ENCODE peak calls at places on chromosomes 13 and 19, in seven cellular contexts. Q is Calu3, N is AG04450, K is type B pancreatic cell, B is fibroblast of lung, E is B cell, W is AG09309. Y is an unnamed sample.

GRCh38 chr19:45103625-45104319 is 10.8 kb downstream of the PPP1R37 start:
- DNase-seq in Q (no peak), N (no peak), K (no peak), B (no peak), E (no peak), W (no peak), Y (no peak)

GRCh38 chr19:1429750-1430149 is 8.4 kb upstream of the RPS15 start:
- DNase-seq in Q (no peak), N (no peak), K (no peak), B (no peak), E (no peak), W (no peak), Y (no peak)

GRCh38 chr13:101706651-101707050 is 254.2 kb downstream of the ITGBL1 start:
- DNase-seq in Q (no peak), N (peak), K (no peak), B (peak), E (no peak), W (peak), Y (no peak)

GRCh38 chr19:14495678-14496028 is 274 bp downstream of the GIPC1 start:
- DNase-seq in Q (no peak), N (no peak), K (no peak), B (no peak), E (no peak), W (no peak), Y (no peak)

GRCh38 chr13:100694722-100695644 is 20.4 kb upstream of the TMTC4 start:
- DNase-seq in Q (peak), N (no peak), K (no peak), B (peak), E (no peak), W (no peak), Y (no peak)

GRCh38 chr13:24680258-24680920 is at the start of gene ATP12A:
- DNase-seq in Q (peak), N (no peak), K (no peak), B (no peak), E (peak), W (no peak), Y (peak)

GRCh38 chr19:40232479-40232878 is 6.0 kb upstream of the CCNP start:
- DNase-seq in Q (no peak), N (no peak), K (no peak), B (no peak), E (no peak), W (no peak), Y (no peak)

GRCh38 chr13:76014618-76015315 is 378.6 kb downstream of the LMO7 start:
- DNase-seq in Q (peak), N (no peak), K (no peak), B (peak), E (no peak), W (no peak), Y (no peak)

GRCh38 chr19:39843919-39844793 is 2.0 kb downstream of the FBL start:
- DNase-seq in Q (peak), N (peak), K (no peak), B (peak), E (peak), W (no peak), Y (no peak)

GRCh38 chr19:45767881-45768643 is 990 bp downstream of the SIX5 start:
- DNase-seq in Q (peak), N (no peak), K (peak), B (peak), E (peak), W (no peak), Y (peak)

GRCh38 chr19:2648528-2648937 is 54.0 kb downstream of the GNG7 start:
- DNase-seq in Q (peak), N (peak), K (no peak), B (peak), E (peak), W (peak), Y (peak)

GRCh38 chr13:20160346-20161274 is at the start of gene GJA3:
- DNase-seq in Q (peak), N (no peak), K (no peak), B (peak), E (peak), W (no peak), Y (peak)

GRCh38 chr13:19810996-19811881 is 28.5 kb upstream of the PSPC1 start:
- DNase-seq in Q (no peak), N (no peak), K (no peak), B (peak), E (no peak), W (no peak), Y (no peak)

GRCh38 chr19:798415-799075 is 1.3 kb downstream of the PTBP1 start:
- DNase-seq in Q (no peak), N (no peak), K (no peak), B (no peak), E (peak), W (no peak), Y (no peak)

GRCh38 chr13:61664821-61665705 is 249.4 kb upstream of the PCDH20 start:
- DNase-seq in Q (no peak), N (no peak), K (no peak), B (no peak), E (no peak), W (no peak), Y (no peak)

GRCh38 chr19:53521373-53522202 is 16.4 kb upstream of the ZNF331 start:
- DNase-seq in Q (no peak), N (no peak), K (no peak), B (no peak), E (no peak), W (no peak), Y (no peak)

GRCh38 chr13:50613356-50613831 is 230.1 kb downstream of the DLEU7 start:
- DNase-seq in Q (no peak), N (no peak), K (no peak), B (peak), E (no peak), W (no peak), Y (no peak)

GRCh38 chr13:36158606-36159005 is 27.4 kb upstream of the DCLK1 start:
- DNase-seq in Q (no peak), N (no peak), K (no peak), B (no peak), E (no peak), W (no peak), Y (no peak)

GRCh38 chr13:114324334-114324733 is 10.0 kb downstream of the CHAMP1 start:
- DNase-seq in Q (no peak), N (no peak), K (no peak), B (no peak), E (no peak), W (no peak), Y (no peak)

GRCh38 chr13:112134150-112135075 is 67.5 kb downstream of the SOX1 start:
- DNase-seq in Q (no peak), N (no peak), K (peak), B (no peak), E (no peak), W (no peak), Y (no peak)

GRCh38 chr13:102597029-102598015 is 536 bp downstream of the TPP2 start:
- DNase-seq in Q (no peak), N (no peak), K (no peak), B (peak), E (peak), W (no peak), Y (peak)

GRCh38 chr19:4297901-4298771 is 4.1 kb downstream of the TMIGD2 start:
- DNase-seq in Q (no peak), N (no peak), K (no peak), B (no peak), E (no peak), W (no peak), Y (no peak)
- TF ChIP-seq CTCF in Q (no peak), N (no peak), K (no peak), B (no peak), E (no peak), W (no peak), Y (no peak)

GRCh38 chr19:35458192-35458591 is 10.1 kb downstream of the FFAR2 start:
- DNase-seq in Q (no peak), N (no peak), K (no peak), B (no peak), E (no peak), W (no peak), Y (no peak)
- TF ChIP-seq CTCF in Q (no peak), N (no peak), K (no peak), B (no peak), E (no peak), W (no peak), Y (no peak)

GRCh38 chr13:79593121-79593520 is 112.2 kb downstream of the NDFIP2 start:
- DNase-seq in Q (no peak), N (no peak), K (no peak), B (no peak), E (no peak), W (no peak), Y (no peak)
- TF ChIP-seq CTCF in Q (no peak), N (no peak), K (no peak), B (no peak), E (no peak), W (no peak), Y (no peak)

DNA sequence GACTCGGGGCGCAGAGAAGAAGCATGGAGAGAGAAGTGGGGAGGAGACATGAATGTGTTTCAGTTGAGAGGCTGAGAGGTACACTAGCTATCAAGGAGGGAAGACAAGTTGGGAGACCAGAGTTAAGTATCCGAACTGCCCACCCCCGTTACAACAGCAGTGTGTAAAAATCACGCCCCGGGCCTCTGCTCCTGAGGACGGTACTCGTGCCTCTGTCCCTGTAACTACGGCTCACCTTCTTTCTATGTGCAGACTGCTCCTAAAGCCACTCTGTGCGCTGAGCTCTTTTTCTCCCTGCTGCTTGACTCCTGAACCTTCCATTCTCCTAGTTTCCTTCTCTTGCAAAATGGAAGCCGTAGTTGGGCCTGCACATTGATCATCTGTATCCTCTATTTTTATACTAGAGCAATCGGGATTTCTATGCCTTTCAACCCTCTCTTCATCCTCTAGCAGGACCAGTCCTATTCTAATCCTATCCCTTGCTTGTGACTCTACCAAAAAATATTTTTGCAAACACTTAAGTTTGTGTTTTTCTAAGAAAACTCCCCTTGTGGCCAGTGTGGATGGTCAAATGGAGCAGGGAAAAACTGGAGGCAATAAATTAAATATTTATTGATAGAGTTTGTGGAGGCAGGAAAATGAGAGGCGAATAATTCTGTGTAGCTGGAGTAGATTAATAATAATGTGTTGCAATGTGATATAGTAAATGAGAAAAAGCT is 569 bp downstream of the POLR1D start:
- DNase-seq in Q (no peak), N (no peak), K (no peak), B (peak), E (no peak), W (no peak), Y (no peak)
- TF ChIP-seq CTCF in Q (no peak), N (peak), K (peak), B (peak), E (no peak), W (peak), Y (no peak)

GRCh38 chr19:18013621-18014111 is 5.7 kb downstream of the ARRDC2 start:
- DNase-seq in Q (no peak), N (no peak), K (no peak), B (no peak), E (no peak), W (no peak), Y (no peak)
- TF ChIP-seq CTCF in Q (no peak), N (no peak), K (no peak), B (no peak), E (no peak), W (no peak), Y (no peak)

GRCh38 chr13:97753942-97754670 is 199.4 kb upstream of the IPO5 start:
- DNase-seq in Q (no peak), N (no peak), K (no peak), B (no peak), E (no peak), W (no peak), Y (no peak)
- TF ChIP-seq CTCF in Q (no peak), N (peak), K (peak), B (no peak), E (no peak), W (no peak), Y (no peak)

DNA sequence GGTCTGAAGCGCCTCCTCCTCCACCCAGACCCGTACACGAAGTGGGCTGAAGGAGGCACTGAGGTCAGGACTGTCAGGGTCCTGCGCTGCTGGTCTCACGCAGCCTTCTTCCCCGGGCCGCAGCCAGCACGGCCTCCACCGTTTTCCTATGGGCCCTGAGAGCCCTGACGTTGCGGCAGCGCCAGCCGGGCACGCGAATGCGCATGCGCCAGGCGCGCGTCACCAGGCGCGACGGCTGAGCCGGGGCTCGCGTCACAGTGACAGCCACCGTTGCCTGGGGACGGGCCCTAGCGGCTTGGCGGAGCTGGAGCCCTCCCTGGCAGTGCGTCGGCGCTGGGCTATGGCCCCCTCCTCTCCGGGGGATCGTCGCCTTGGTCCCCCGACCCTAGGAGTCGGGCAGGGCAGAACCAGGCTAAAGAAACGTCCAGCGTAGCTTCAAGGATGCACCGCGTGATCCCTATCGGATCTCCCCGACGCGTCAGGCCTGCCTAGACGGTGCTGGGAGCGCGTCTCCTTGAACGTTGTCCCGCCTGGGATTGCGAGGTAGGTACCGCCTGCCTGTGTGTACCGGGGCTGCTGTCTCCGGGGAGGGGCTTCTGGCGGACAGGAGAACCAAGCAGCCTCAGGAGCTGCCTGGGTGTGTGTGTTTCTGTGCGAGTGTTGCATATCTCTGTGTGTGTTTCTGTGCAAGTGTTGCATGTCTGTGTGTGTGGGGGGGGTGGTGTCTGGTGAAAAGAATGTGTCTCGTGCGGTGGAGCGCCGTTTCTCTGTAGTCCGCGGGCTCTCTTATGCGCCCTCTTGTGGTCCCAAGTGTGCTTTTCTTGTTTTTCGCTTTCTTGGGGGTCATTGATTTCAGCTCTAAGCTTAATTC is 43.2 kb downstream of the ZNF571 start:
- DNase-seq in Q (no peak), N (peak), K (no peak), B (peak), E (peak), W (no peak), Y (peak)
- TF ChIP-seq CTCF in Q (no peak), N (peak), K (no peak), B (peak), E (peak), W (peak), Y (peak)

DNA sequence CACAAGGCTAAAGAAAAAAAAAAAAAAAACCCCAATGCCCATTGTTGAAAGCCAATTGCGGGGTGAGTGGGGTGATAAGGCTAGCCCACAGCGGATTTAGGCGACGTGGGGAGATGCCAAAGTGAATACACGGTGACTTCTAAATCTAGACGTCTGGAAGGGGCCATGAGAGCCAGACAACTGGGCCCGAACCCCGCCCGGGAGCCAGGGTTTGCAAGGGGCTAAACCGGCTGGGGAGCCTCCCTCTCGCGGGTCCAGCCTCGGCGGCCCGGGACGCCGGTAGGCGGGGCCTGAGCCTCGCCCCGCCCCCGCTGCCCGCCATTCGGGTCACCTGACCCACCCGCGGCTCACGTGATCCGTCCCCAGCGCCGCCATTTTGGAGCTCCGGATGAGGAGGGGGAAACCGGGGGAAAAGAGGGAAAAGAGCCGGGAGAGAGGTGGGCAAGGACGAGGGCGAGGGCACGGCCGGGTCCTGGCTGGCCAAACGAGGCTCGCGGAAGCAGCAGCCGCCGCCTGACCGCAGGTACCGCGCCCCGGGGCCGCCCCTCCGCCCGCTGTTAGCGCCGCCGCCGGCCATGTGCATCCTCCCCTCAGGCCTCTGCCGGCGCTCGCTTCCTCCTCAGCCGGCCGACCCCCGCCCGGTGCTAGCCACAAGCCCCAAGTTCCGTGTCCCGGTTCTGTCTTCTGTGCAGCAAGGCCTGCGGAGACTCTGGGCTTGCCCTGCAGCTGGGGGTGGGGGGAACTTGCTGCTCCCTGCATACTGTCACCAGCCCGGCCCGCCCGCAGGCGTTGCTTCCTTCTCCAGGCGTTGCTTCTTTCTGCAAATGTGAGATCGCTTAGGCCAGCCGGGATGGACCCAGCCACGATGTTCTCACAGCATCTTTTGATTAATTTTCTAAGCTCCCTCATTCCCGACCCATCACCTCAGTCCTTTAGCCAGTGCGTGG is at the start of gene ZNF507:
- DNase-seq in Q (peak), N (no peak), K (peak), B (peak), E (peak), W (no peak), Y (peak)
- TF ChIP-seq CTCF in Q (no peak), N (peak), K (no peak), B (no peak), E (no peak), W (no peak), Y (peak)

DNA sequence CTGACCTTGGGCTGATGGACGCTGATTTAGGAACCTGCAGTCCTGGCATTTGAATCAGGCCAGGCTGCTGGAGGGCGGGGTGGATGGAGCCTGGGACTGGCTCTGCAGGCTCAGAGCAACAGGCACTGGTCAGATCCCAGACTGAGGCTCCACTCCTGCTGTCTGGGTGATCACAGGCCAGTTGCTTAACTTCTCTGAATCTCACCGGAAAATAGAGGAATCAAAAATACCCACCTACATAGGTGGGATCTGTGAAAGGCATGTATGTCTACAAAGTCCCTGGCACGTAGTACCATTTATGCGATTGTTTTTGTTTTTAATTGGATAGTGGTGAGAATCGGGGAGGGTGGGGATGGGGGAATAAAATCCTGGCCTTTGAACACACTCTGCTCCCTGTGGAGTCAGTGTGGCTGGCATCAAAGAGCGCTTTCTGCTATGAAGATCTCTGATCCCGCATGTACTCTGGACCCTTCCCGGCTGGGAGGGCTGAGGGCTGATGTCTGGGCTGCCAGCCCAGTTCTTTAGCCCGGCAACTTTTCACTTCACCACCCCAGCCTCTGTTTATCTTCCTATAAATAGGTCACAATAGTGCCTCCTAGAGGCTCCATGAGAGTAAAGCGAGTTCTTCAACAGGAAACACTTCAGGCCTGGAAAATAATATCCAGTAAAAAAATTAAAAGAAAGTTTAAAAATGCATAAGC is 292.3 kb downstream of the ZNF536 start:
- DNase-seq in Q (no peak), N (no peak), K (peak), B (peak), E (no peak), W (no peak), Y (no peak)
- TF ChIP-seq CTCF in Q (no peak), N (peak), K (peak), B (peak), E (no peak), W (peak), Y (no peak)

Y was measured in GM13976.